ENCODE peak calls at places on chromosome 10, in seven cellular contexts. One of them, this sample, is unnamed.

GRCh38 chr10:15571570-15571969 is 148.2 kb downstream of the ITGA8 start:
- DNase-seq in NCI-H2171 treated with DMSO at 0.1 percent for 48 hours: no peak
- DNase-seq in NCI-H2081: no peak
- DNase-seq in SK-MEL-5: no peak
- DNase-seq in activated CD8-positive, alpha-beta memory T cell treated with anti-CD3 and anti-CD28 coated beads for 4 hours: no peak
- DNase-seq in NCI-H1105: peak
- DNase-seq in activated CD4-positive, CD25-positive, alpha-beta regulatory T cell treated with anti-CD3 and anti-CD28 coated beads, Interleukin-2, amount 50 U/mL, for 16 hours: no peak
- DNase-seq in this sample: no peak

GRCh38 chr10:121325490-121326231 is 272.6 kb downstream of the FGFR2 start:
- DNase-seq in NCI-H2171 treated with DMSO at 0.1 percent for 48 hours: no peak
- DNase-seq in NCI-H2081: no peak
- DNase-seq in SK-MEL-5: no peak
- DNase-seq in activated CD8-positive, alpha-beta memory T cell treated with anti-CD3 and anti-CD28 coated beads for 4 hours: no peak
- DNase-seq in NCI-H1105: no peak
- DNase-seq in activated CD4-positive, CD25-positive, alpha-beta regulatory T cell treated with anti-CD3 and anti-CD28 coated beads, Interleukin-2, amount 50 U/mL, for 16 hours: no peak
- DNase-seq in this sample: no peak

GRCh38 chr10:92822060-92822634 is 26.2 kb upstream of the EXOC6 start:
- DNase-seq in NCI-H2171 treated with DMSO at 0.1 percent for 48 hours: no peak
- DNase-seq in NCI-H2081: no peak
- DNase-seq in SK-MEL-5: peak
- DNase-seq in activated CD8-positive, alpha-beta memory T cell treated with anti-CD3 and anti-CD28 coated beads for 4 hours: no peak
- DNase-seq in NCI-H1105: no peak
- DNase-seq in activated CD4-positive, CD25-positive, alpha-beta regulatory T cell treated with anti-CD3 and anti-CD28 coated beads, Interleukin-2, amount 50 U/mL, for 16 hours: no peak
- DNase-seq in this sample: no peak

GRCh38 chr10:3773465-3774017 is 11.5 kb downstream of the KLF6 start:
- DNase-seq in NCI-H2171 treated with DMSO at 0.1 percent for 48 hours: no peak
- DNase-seq in NCI-H2081: no peak
- DNase-seq in SK-MEL-5: peak
- DNase-seq in activated CD8-positive, alpha-beta memory T cell treated with anti-CD3 and anti-CD28 coated beads for 4 hours: no peak
- DNase-seq in NCI-H1105: no peak
- DNase-seq in activated CD4-positive, CD25-positive, alpha-beta regulatory T cell treated with anti-CD3 and anti-CD28 coated beads, Interleukin-2, amount 50 U/mL, for 16 hours: no peak
- DNase-seq in this sample: no peak

GRCh38 chr10:30176182-30176581 is 116.8 kb upstream of the JCAD start:
- DNase-seq in NCI-H2171 treated with DMSO at 0.1 percent for 48 hours: no peak
- DNase-seq in NCI-H2081: no peak
- DNase-seq in SK-MEL-5: no peak
- DNase-seq in activated CD8-positive, alpha-beta memory T cell treated with anti-CD3 and anti-CD28 coated beads for 4 hours: no peak
- DNase-seq in NCI-H1105: no peak
- DNase-seq in activated CD4-positive, CD25-positive, alpha-beta regulatory T cell treated with anti-CD3 and anti-CD28 coated beads, Interleukin-2, amount 50 U/mL, for 16 hours: no peak
- DNase-seq in this sample: no peak

GRCh38 chr10:13654118-13654830 is 67.5 kb downstream of the PRPF18 start:
- DNase-seq in NCI-H2171 treated with DMSO at 0.1 percent for 48 hours: no peak
- DNase-seq in NCI-H2081: no peak
- DNase-seq in SK-MEL-5: no peak
- DNase-seq in activated CD8-positive, alpha-beta memory T cell treated with anti-CD3 and anti-CD28 coated beads for 4 hours: no peak
- DNase-seq in NCI-H1105: no peak
- DNase-seq in activated CD4-positive, CD25-positive, alpha-beta regulatory T cell treated with anti-CD3 and anti-CD28 coated beads, Interleukin-2, amount 50 U/mL, for 16 hours: no peak
- DNase-seq in this sample: no peak

GRCh38 chr10:76080406-76080805 is 649.0 kb downstream of the LRMDA start:
- DNase-seq in NCI-H2171 treated with DMSO at 0.1 percent for 48 hours: no peak
- DNase-seq in NCI-H2081: no peak
- DNase-seq in SK-MEL-5: no peak
- DNase-seq in activated CD8-positive, alpha-beta memory T cell treated with anti-CD3 and anti-CD28 coated beads for 4 hours: no peak
- DNase-seq in NCI-H1105: no peak
- DNase-seq in activated CD4-positive, CD25-positive, alpha-beta regulatory T cell treated with anti-CD3 and anti-CD28 coated beads, Interleukin-2, amount 50 U/mL, for 16 hours: no peak
- DNase-seq in this sample: no peak

GRCh38 chr10:87935290-87936141 is 72.1 kb downstream of the PTEN start:
- DNase-seq in NCI-H2171 treated with DMSO at 0.1 percent for 48 hours: no peak
- DNase-seq in NCI-H2081: no peak
- DNase-seq in SK-MEL-5: no peak
- DNase-seq in activated CD8-positive, alpha-beta memory T cell treated with anti-CD3 and anti-CD28 coated beads for 4 hours: no peak
- DNase-seq in NCI-H1105: no peak
- DNase-seq in activated CD4-positive, CD25-positive, alpha-beta regulatory T cell treated with anti-CD3 and anti-CD28 coated beads, Interleukin-2, amount 50 U/mL, for 16 hours: no peak
- DNase-seq in this sample: no peak

GRCh38 chr10:73262105-73262730 is 9.8 kb upstream of the MRPS16 start:
- DNase-seq in NCI-H2171 treated with DMSO at 0.1 percent for 48 hours: no peak
- DNase-seq in NCI-H2081: no peak
- DNase-seq in SK-MEL-5: no peak
- DNase-seq in activated CD8-positive, alpha-beta memory T cell treated with anti-CD3 and anti-CD28 coated beads for 4 hours: no peak
- DNase-seq in NCI-H1105: no peak
- DNase-seq in activated CD4-positive, CD25-positive, alpha-beta regulatory T cell treated with anti-CD3 and anti-CD28 coated beads, Interleukin-2, amount 50 U/mL, for 16 hours: no peak
- DNase-seq in this sample: no peak

GRCh38 chr10:73859441-73860049 is 14.8 kb downstream of the CAMK2G start:
- DNase-seq in NCI-H2171 treated with DMSO at 0.1 percent for 48 hours: no peak
- DNase-seq in NCI-H2081: no peak
- DNase-seq in SK-MEL-5: no peak
- DNase-seq in activated CD8-positive, alpha-beta memory T cell treated with anti-CD3 and anti-CD28 coated beads for 4 hours: no peak
- DNase-seq in NCI-H1105: no peak
- DNase-seq in activated CD4-positive, CD25-positive, alpha-beta regulatory T cell treated with anti-CD3 and anti-CD28 coated beads, Interleukin-2, amount 50 U/mL, for 16 hours: no peak
- DNase-seq in this sample: no peak

GRCh38 chr10:97053285-97053684 is 132.5 kb downstream of the SLIT1 start:
- DNase-seq in NCI-H2171 treated with DMSO at 0.1 percent for 48 hours: peak
- DNase-seq in NCI-H2081: peak
- DNase-seq in SK-MEL-5: no peak
- DNase-seq in activated CD8-positive, alpha-beta memory T cell treated with anti-CD3 and anti-CD28 coated beads for 4 hours: no peak
- DNase-seq in NCI-H1105: peak
- DNase-seq in activated CD4-positive, CD25-positive, alpha-beta regulatory T cell treated with anti-CD3 and anti-CD28 coated beads, Interleukin-2, amount 50 U/mL, for 16 hours: no peak
- DNase-seq in this sample: no peak

GRCh38 chr10:60041489-60042133 is 135.3 kb upstream of the CCDC6 start:
- DNase-seq in NCI-H2171 treated with DMSO at 0.1 percent for 48 hours: no peak
- DNase-seq in NCI-H2081: no peak
- DNase-seq in SK-MEL-5: no peak
- DNase-seq in activated CD8-positive, alpha-beta memory T cell treated with anti-CD3 and anti-CD28 coated beads for 4 hours: no peak
- DNase-seq in NCI-H1105: no peak
- DNase-seq in activated CD4-positive, CD25-positive, alpha-beta regulatory T cell treated with anti-CD3 and anti-CD28 coated beads, Interleukin-2, amount 50 U/mL, for 16 hours: no peak
- DNase-seq in this sample: no peak

GRCh38 chr10:73586583-73586984 is 4.6 kb downstream of the USP54 start:
- DNase-seq in NCI-H2171 treated with DMSO at 0.1 percent for 48 hours: no peak
- DNase-seq in NCI-H2081: no peak
- DNase-seq in SK-MEL-5: no peak
- DNase-seq in activated CD8-positive, alpha-beta memory T cell treated with anti-CD3 and anti-CD28 coated beads for 4 hours: no peak
- DNase-seq in NCI-H1105: no peak
- DNase-seq in activated CD4-positive, CD25-positive, alpha-beta regulatory T cell treated with anti-CD3 and anti-CD28 coated beads, Interleukin-2, amount 50 U/mL, for 16 hours: no peak
- DNase-seq in this sample: no peak

GRCh38 chr10:107163904-107164861 is at the start of gene SORCS1:
- DNase-seq in NCI-H2171 treated with DMSO at 0.1 percent for 48 hours: no peak
- DNase-seq in NCI-H2081: no peak
- DNase-seq in SK-MEL-5: peak
- DNase-seq in activated CD8-positive, alpha-beta memory T cell treated with anti-CD3 and anti-CD28 coated beads for 4 hours: no peak
- DNase-seq in NCI-H1105: no peak
- DNase-seq in activated CD4-positive, CD25-positive, alpha-beta regulatory T cell treated with anti-CD3 and anti-CD28 coated beads, Interleukin-2, amount 50 U/mL, for 16 hours: no peak
- DNase-seq in this sample: no peak

GRCh38 chr10:94149702-94150101 is 156.0 kb downstream of the PLCE1 start:
- DNase-seq in NCI-H2171 treated with DMSO at 0.1 percent for 48 hours: no peak
- DNase-seq in NCI-H2081: no peak
- DNase-seq in SK-MEL-5: no peak
- DNase-seq in activated CD8-positive, alpha-beta memory T cell treated with anti-CD3 and anti-CD28 coated beads for 4 hours: no peak
- DNase-seq in NCI-H1105: no peak
- DNase-seq in activated CD4-positive, CD25-positive, alpha-beta regulatory T cell treated with anti-CD3 and anti-CD28 coated beads, Interleukin-2, amount 50 U/mL, for 16 hours: no peak
- DNase-seq in this sample: no peak

GRCh38 chr10:116272497-116273221 is at the start of gene GFRA1:
- DNase-seq in NCI-H2171 treated with DMSO at 0.1 percent for 48 hours: peak
- DNase-seq in NCI-H2081: no peak
- DNase-seq in SK-MEL-5: no peak
- DNase-seq in activated CD8-positive, alpha-beta memory T cell treated with anti-CD3 and anti-CD28 coated beads for 4 hours: no peak
- DNase-seq in NCI-H1105: no peak
- DNase-seq in activated CD4-positive, CD25-positive, alpha-beta regulatory T cell treated with anti-CD3 and anti-CD28 coated beads, Interleukin-2, amount 50 U/mL, for 16 hours: no peak
- DNase-seq in this sample: no peak

GRCh38 chr10:75718996-75719395 is 287.6 kb downstream of the LRMDA start:
- DNase-seq in NCI-H2171 treated with DMSO at 0.1 percent for 48 hours: peak
- DNase-seq in NCI-H2081: no peak
- DNase-seq in SK-MEL-5: no peak
- DNase-seq in activated CD8-positive, alpha-beta memory T cell treated with anti-CD3 and anti-CD28 coated beads for 4 hours: no peak
- DNase-seq in NCI-H1105: peak
- DNase-seq in activated CD4-positive, CD25-positive, alpha-beta regulatory T cell treated with anti-CD3 and anti-CD28 coated beads, Interleukin-2, amount 50 U/mL, for 16 hours: no peak
- DNase-seq in this sample: no peak

GRCh38 chr10:44894691-44895090 is 16.4 kb upstream of the TMEM72 start:
- DNase-seq in NCI-H2171 treated with DMSO at 0.1 percent for 48 hours: no peak
- DNase-seq in NCI-H2081: no peak
- DNase-seq in SK-MEL-5: no peak
- DNase-seq in activated CD8-positive, alpha-beta memory T cell treated with anti-CD3 and anti-CD28 coated beads for 4 hours: no peak
- DNase-seq in NCI-H1105: no peak
- DNase-seq in activated CD4-positive, CD25-positive, alpha-beta regulatory T cell treated with anti-CD3 and anti-CD28 coated beads, Interleukin-2, amount 50 U/mL, for 16 hours: no peak
- DNase-seq in this sample: no peak

This sample was measured in NCI-H774.